ENCODE peak calls at places on chromosome 12, in seven cellular contexts. V is astrocyte, L is PC-3, P is adipocyte, M is HCT116, T is mesenchymal stem cell, W is IMR-90. O is an unnamed sample. For H3K4me1, the result is how much of the 10 kb centered on the place peaks cover.

GRCh38 chr12:130609966-130610365 is 106.1 kb downstream of the RIMBP2 start:
- DNase-seq in V (no peak), L (no peak), P (no peak), M (no peak), T (no peak), W (no peak), O (no peak)

GRCh38 chr12:115507951-115508722 is 769.4 kb downstream of the MED13L start:
- DNase-seq in V (no peak), L (no peak), P (no peak), M (no peak), T (no peak), W (no peak), O (no peak)

GRCh38 chr12:3838065-3838464 is 35.1 kb downstream of the PARP11 start:
- DNase-seq in V (no peak), L (no peak), P (no peak), M (no peak), T (no peak), W (no peak), O (no peak)

GRCh38 chr12:28827841-28828240 is 321.2 kb upstream of the FAR2 start:
- DNase-seq in V (no peak), L (no peak), P (no peak), M (no peak), T (no peak), W (no peak), O (no peak)

GRCh38 chr12:122844366-122844971 is 9.2 kb downstream of the HIP1R start:
- DNase-seq in V (no peak), L (no peak), P (no peak), M (no peak), T (no peak), W (no peak), O (no peak)

GRCh38 chr12:26287666-26288408 is 92.5 kb downstream of the SSPN start:
- DNase-seq in V (peak), L (no peak), P (no peak), M (no peak), T (no peak), W (no peak), O (no peak)

GRCh38 chr12:55250944-55251343 is 6.5 kb downstream of the OR6C74 start:
- DNase-seq in V (no peak), L (no peak), P (no peak), M (no peak), T (no peak), W (no peak), O (no peak)

GRCh38 chr12:38175538-38175937 is 141.0 kb upstream of the ALG10B start:
- DNase-seq in V (no peak), L (peak), P (no peak), M (no peak), T (no peak), W (no peak), O (no peak)

GRCh38 chr12:8860165-8860961 is 37.9 kb downstream of the A2ML1 start:
- DNase-seq in V (peak), L (peak), P (peak), M (peak), T (peak), W (peak), O (peak)

GRCh38 chr12:124392271-124392990 is 97.5 kb downstream of the RFLNA start:
- DNase-seq in V (peak), L (no peak), P (no peak), M (peak), T (peak), W (peak), O (no peak)

GRCh38 chr12:108640802-108641445 is 7.2 kb upstream of the SELPLG start:
- DNase-seq in V (peak), L (peak), P (no peak), M (no peak), T (no peak), W (peak), O (peak)

GRCh38 chr12:12007001-12007712 is 63.6 kb upstream of the BCL2L14 start:
- DNase-seq in V (peak), L (peak), P (no peak), M (no peak), T (peak), W (peak), O (no peak)

GRCh38 chr12:31221566-31221945 is 104.4 kb downstream of the SINHCAF start:
- DNase-seq in V (no peak), L (no peak), P (no peak), M (no peak), T (no peak), W (no peak), O (no peak)

GRCh38 chr12:42744539-42745156 is 155.1 kb upstream of the PRICKLE1 start:
- DNase-seq in V (peak), L (peak), P (peak), M (no peak), T (peak), W (no peak), O (no peak)

GRCh38 chr12:10721654-10722501 is 1.2 kb downstream of the YBX3 start:
- DNase-seq in V (peak), L (peak), P (peak), M (peak), T (peak), W (peak), O (peak)

GRCh38 chr12:116346222-116346621 is 68.7 kb upstream of the MED13L start:
- DNase-seq in V (peak), L (no peak), P (peak), M (no peak), T (peak), W (no peak), O (no peak)

GRCh38 chr12:3135522-3136461 is 58.6 kb downstream of the TSPAN9 start:
- DNase-seq in V (peak), L (peak), P (peak), M (peak), T (peak), W (peak), O (peak)

GRCh38 chr12:41507286-41507685 is 319.2 kb downstream of the PDZRN4 start:
- DNase-seq in V (no peak), L (peak), P (no peak), M (no peak), T (no peak), W (no peak), O (no peak)

GRCh38 chr12:1668833-1669543 is 21.9 kb upstream of the ADIPOR2 start:
- DNase-seq in V (no peak), L (no peak), P (no peak), M (no peak), T (peak), W (no peak), O (no peak)

GRCh38 chr12:55727643-55728184 is 1.1 kb downstream of the CD63 start:
- DNase-seq in V (no peak), L (peak), P (peak), M (no peak), T (peak), W (peak), O (no peak)

GRCh38 chr12:111328138-111328537 is 40.8 kb downstream of the PHETA1 start:
- DNase-seq in V (no peak), L (no peak), P (no peak), M (no peak), T (no peak), W (no peak), O (no peak)
- H3K4me3 ChIP-seq in V (no peak), L (no peak), P (no peak), M (no peak), T (no peak), W (no peak), O (no peak)

GRCh38 chr12:53223006-53223305 is 9.1 kb downstream of the RARG start:
- DNase-seq in V (no peak), L (no peak), P (no peak), M (no peak), T (no peak), W (no peak), O (no peak)

GRCh38 chr12:53225635-53226424 is 6.2 kb downstream of the RARG start:
- DNase-seq in V (no peak), L (no peak), P (peak), M (no peak), T (no peak), W (no peak), O (no peak)

GRCh38 chr12:53223391-53224267 is 8.4 kb downstream of the RARG start:
- DNase-seq in V (peak), L (no peak), P (peak), M (no peak), T (peak), W (peak), O (peak)

GRCh38 chr12:53224897-53225634 is 6.9 kb downstream of the RARG start:
- DNase-seq in V (peak), L (no peak), P (peak), M (no peak), T (no peak), W (no peak), O (no peak)

GRCh38 chr12:53224268-53224896 is 7.6 kb downstream of the RARG start:
- DNase-seq in V (no peak), L (peak), P (peak), M (no peak), T (peak), W (no peak), O (no peak)
- H3K4me1 ChIP-seq in V (under half), L (under half), P (under half), M (half or more), T (under half), W (under half), O (under half)

DNA sequence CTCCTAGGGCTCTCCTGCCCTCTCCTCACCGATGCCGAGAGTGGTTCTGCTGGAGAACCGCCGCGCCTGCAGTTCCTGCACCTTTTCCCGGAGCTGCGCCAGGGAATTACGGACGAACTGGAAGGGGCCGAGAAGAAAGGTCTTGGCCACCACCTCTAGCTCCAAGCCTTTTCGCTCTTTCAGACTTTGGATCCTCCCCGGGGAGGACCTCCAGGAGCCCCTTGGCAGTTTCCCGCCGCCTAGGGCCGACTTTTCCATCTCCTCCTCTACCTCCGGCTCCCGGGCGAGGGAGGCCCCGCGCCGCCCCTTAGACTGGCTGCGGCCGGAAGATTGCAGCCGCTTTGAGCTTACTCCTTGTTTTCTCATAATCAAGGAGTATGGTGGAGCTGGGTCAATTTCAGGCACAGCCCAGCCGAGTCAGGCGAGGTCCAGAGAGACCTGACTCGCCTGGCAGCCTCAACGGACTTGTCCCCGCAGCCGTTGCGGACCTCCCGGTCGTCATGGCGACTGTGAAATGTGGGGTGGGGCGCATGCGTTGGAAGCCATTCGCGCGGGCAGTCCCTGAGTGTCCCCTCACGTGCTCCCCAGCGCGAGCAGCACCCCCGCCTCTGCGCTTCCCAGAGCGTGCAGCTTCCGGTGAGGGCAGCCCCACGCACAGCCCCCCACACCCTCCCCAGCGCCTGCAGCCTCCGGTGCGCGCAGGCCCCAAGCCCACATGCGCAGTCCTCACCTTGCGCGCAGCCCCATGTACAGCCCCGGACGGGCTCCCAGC is at the start of gene DPY19L2:
- DNase-seq in V (peak), L (peak), P (peak), M (no peak), T (peak), W (peak), O (no peak)
- H3K9ac ChIP-seq in V (peak), L (peak), P (peak), M (no peak), T (peak), W (peak), O (no peak)

DNA sequence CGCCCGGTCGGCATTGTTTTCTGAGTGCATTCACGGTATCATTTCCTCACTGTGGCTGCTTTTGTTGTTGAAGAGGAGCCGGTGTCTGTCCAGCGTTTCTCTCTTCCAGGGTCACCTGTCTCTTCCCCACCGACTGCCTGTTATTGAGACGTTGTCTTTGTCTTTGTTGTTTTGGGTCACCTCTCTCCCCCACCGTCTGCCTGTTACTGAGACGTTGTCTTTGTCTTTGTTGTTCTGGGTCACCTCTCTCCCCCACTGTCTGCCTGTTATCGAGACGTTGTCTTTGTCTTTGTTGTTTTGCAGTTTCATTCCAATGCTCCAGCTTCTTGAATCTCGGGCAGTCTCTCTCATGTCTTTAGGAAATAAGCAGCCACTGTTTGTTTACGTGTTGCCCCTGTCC is 69.9 kb downstream of the DDX51 start:
- DNase-seq in V (no peak), L (no peak), P (no peak), M (no peak), T (no peak), W (no peak), O (no peak)
- H3K4me3 ChIP-seq in V (no peak), L (no peak), P (no peak), M (no peak), T (no peak), W (no peak), O (no peak)

GRCh38 chr12:51348116-51348515 is 1.6 kb upstream of the CELA1 start:
- DNase-seq in V (no peak), L (no peak), P (no peak), M (no peak), T (no peak), W (no peak), O (no peak)
- H3K4me1 ChIP-seq in V (under half), L (under half), P (under half), M (under half), T (under half), W (under half), O (under half)

O was measured in DND-41.